ENCODE peak calls at places on chromosomes 3 and 15, in ten cellular contexts. R, B, H, N, X, Q, L, P, U and G are unnamed samples. For H3K4me1, the result is how much of the 10 kb centered on the place peaks cover.

GRCh38 chr3:46898321-46899150 is 21.0 kb downstream of the PTH1R start:
- DNase-seq in R (no peak), B (no peak), H (peak), N (no peak), X (no peak), Q (peak), L (peak), P (no peak), U (no peak), G (no peak)

GRCh38 chr15:69782809-69783208 is 314.9 kb downstream of the TLE3 start:
- DNase-seq in R (no peak), B (no peak), H (no peak), N (no peak), X (no peak), Q (peak), L (no peak), P (no peak), U (no peak), G (no peak)

GRCh38 chr3:34569437-34569836 is 771.0 kb downstream of the PDCD6IP start:
- DNase-seq in R (no peak), B (no peak), H (no peak), N (no peak), X (no peak), Q (no peak), L (no peak), P (no peak), U (no peak), G (no peak)

GRCh38 chr3:109643590-109643989 is 306.2 kb upstream of the DPPA4 start:
- DNase-seq in R (peak), B (no peak), H (no peak), N (no peak), X (peak), Q (no peak), L (no peak), P (no peak), U (no peak), G (peak)

GRCh38 chr3:34012102-34012461 is 213.7 kb downstream of the PDCD6IP start:
- DNase-seq in R (peak), B (no peak), H (peak), N (no peak), X (peak), Q (no peak), L (no peak), P (no peak), U (no peak), G (peak)

GRCh38 chr15:39192979-39193559 is 387.8 kb upstream of the THBS1 start:
- DNase-seq in R (no peak), B (no peak), H (no peak), N (no peak), X (no peak), Q (no peak), L (no peak), P (no peak), U (no peak), G (no peak)

GRCh38 chr15:94493176-94493575 is 261.8 kb downstream of the MCTP2 start:
- DNase-seq in R (no peak), B (no peak), H (no peak), N (no peak), X (no peak), Q (no peak), L (no peak), P (no peak), U (no peak), G (no peak)

GRCh38 chr15:45121706-45122417 is 7.7 kb downstream of the DUOXA2 start:
- DNase-seq in R (peak), B (no peak), H (no peak), N (no peak), X (no peak), Q (no peak), L (no peak), P (no peak), U (no peak), G (peak)

GRCh38 chr3:106809633-106810460 is 567.4 kb upstream of the CCDC54 start:
- DNase-seq in R (no peak), B (no peak), H (no peak), N (no peak), X (no peak), Q (no peak), L (no peak), P (no peak), U (no peak), G (no peak)

DNA sequence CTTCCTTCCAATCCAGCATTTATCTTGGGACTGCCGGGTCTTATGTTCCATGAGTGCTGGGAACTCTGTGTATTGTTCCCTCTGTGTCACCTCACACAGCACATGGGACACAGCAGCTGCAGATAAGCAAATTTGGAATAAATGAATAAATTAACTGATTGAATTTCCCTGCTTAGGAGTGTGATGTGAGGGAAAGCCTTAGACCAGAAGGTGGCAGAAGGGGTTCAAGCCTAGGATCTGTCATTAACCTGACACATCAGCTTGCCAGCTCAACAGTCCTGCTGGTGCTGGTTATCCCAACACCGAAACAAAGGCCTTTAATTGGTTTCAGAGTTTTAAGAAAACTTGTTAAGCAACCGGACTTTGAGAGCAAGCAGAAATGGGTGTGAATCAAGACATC is 114.4 kb downstream of the OXSM start:
- DNase-seq in R (no peak), B (no peak), H (peak), N (no peak), X (no peak), Q (no peak), L (no peak), P (no peak), U (no peak), G (no peak)
- TF ChIP-seq CTCF in R (no peak), B (no peak), H (peak), N (no peak), X (no peak), Q (no peak), L (peak), P (no peak), U (peak), G (peak)

DNA sequence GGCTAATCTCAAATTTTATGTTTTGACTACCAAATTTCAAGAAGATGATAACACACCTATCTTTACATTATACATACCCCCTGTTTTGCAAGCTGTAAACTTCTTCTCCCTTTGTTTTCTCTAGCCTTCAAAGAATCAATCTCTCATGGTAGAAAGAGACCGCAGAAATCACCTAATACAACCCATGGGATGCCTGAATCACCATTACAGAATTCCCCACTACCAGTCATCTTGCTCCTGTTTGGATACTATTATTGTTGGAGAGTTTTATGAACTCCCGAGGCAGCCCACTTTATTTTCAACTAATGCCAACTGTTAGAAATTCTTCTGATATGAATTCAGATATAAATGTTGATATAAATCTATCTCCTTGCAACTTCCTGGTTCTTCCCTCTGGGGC is 110.9 kb downstream of the FRMD5 start:
- DNase-seq in R (no peak), B (no peak), H (no peak), N (no peak), X (no peak), Q (no peak), L (no peak), P (no peak), U (no peak), G (no peak)
- H3K4me1 ChIP-seq in R (under half), B (under half), H (under half), N (under half), X (under half), Q (under half), L (under half), P (under half), U (under half), G (half or more)

GRCh38 chr3:153513236-153513635 is 351.2 kb downstream of the RAP2B start:
- DNase-seq in R (peak), B (no peak), H (peak), N (no peak), X (no peak), Q (no peak), L (no peak), P (no peak), U (no peak), G (no peak)
- TF ChIP-seq CTCF in R (no peak), B (no peak), H (peak), N (peak), X (no peak), Q (peak), L (peak), P (no peak), U (peak), G (peak)

GRCh38 chr15:48333553-48333952 is 2.3 kb downstream of the DUT start:
- DNase-seq in R (no peak), B (no peak), H (no peak), N (no peak), X (no peak), Q (no peak), L (no peak), P (no peak), U (no peak), G (no peak)
- H3K4me1 ChIP-seq in R (under half), B (under half), H (under half), N (under half), X (under half), Q (under half), L (under half), P (under half), U (under half), G (under half)

DNA sequence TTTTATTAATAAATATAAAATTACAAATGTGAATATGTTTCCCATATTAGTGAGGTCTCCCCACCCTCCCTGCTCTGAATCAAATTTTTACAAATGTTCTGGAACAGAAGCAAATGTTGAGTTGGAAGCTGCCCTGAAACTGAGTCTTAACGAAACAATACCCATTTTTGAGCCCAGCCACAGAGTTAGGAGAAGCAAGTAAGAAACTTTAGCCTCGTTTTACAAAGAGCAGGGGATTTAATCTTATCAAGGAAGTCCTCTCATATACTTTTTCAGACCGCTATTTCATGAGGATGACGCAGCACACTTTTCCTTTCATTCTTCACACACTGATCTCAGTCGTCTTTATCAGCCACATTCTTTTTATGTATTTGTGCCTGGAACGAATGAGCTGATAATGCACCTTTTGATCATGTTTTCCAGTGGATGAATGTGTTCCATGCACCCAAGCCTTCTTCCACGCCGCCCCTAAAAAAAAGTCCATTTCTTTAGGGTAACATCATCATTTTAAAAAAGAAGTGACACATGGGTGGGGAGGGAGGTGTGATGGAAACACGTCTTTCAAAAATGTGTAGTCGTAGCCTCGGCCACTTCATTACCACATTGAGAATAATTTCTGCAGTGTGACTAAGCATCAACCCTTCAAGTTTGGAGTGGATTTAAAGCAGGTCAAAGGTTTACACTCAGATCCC is 48.1 kb downstream of the SETMAR start:
- DNase-seq in R (no peak), B (no peak), H (no peak), N (no peak), X (no peak), Q (no peak), L (no peak), P (no peak), U (no peak), G (no peak)
- TF ChIP-seq CTCF in R (no peak), B (no peak), H (no peak), N (no peak), X (no peak), Q (peak), L (no peak), P (no peak), U (no peak), G (no peak)

GRCh38 chr3:45612918-45613602 is 18.5 kb downstream of the LIMD1 start:
- DNase-seq in R (no peak), B (no peak), H (no peak), N (peak), X (no peak), Q (no peak), L (no peak), P (no peak), U (no peak), G (peak)
- H3K4me1 ChIP-seq in R (half or more), B (under half), H (under half), N (under half), X (under half), Q (under half), L (half or more), P (under half), U (half or more), G (under half)

GRCh38 chr3:73094127-73094526 is 32.7 kb downstream of the EBLN2 start:
- DNase-seq in R (peak), B (no peak), H (no peak), N (no peak), X (no peak), Q (no peak), L (no peak), P (no peak), U (no peak), G (no peak)
- TF ChIP-seq CTCF in R (no peak), B (no peak), H (peak), N (no peak), X (no peak), Q (no peak), L (no peak), P (no peak), U (no peak), G (peak)

GRCh38 chr3:111764645-111765091 is 94.4 kb upstream of the PHLDB2 start:
- DNase-seq in R (no peak), B (peak), H (no peak), N (no peak), X (no peak), Q (no peak), L (no peak), P (no peak), U (no peak), G (peak)
- H3K4me1 ChIP-seq in R (half or more), B (under half), H (under half), N (under half), X (under half), Q (under half), L (half or more), P (under half), U (half or more), G (half or more)

GRCh38 chr15:29259233-29259632 is 10.4 kb downstream of the NSMCE3 start:
- DNase-seq in R (no peak), B (no peak), H (no peak), N (no peak), X (no peak), Q (no peak), L (no peak), P (no peak), U (no peak), G (no peak)
- TF ChIP-seq CTCF in R (no peak), B (no peak), H (peak), N (no peak), X (no peak), Q (no peak), L (no peak), P (no peak), U (no peak), G (peak)